ENCODE peak calls at places on chromosomes 11 and 22, in four cellular contexts. S is body of pancreas; Y is activated effector memory CD4-positive, alpha-beta T cell treated with Interleukin-2 at 50 U/mL for 16 hours; M is activated naive CD4-positive, alpha-beta T cell. L is an unnamed sample.

GRCh38 chr11:106424111-106424510 is 346.6 kb downstream of the AASDHPPT start:
- DNase-seq in S (no peak), M (no peak), Y (no peak), L (no peak)

GRCh38 chr11:9765320-9766101 is 101.6 kb downstream of the SWAP70 start:
- DNase-seq in M (no peak), Y (no peak), S (peak), L (no peak)

GRCh38 chr11:68448604-68449011 is 11.9 kb upstream of the PPP6R3 start:
- DNase-seq in Y (no peak), M (no peak), S (no peak), L (no peak)

GRCh38 chr11:110429614-110430266 is at the start of gene FDX1:
- DNase-seq in S (peak), Y (peak), M (peak), L (peak)

GRCh38 chr22:42091446-42091764 is 833 bp upstream of the NDUFA6 start:
- DNase-seq in M (no peak), Y (no peak), S (no peak), L (no peak)

GRCh38 chr22:30782613-30783012 is 87.9 kb downstream of the OSBP2 start:
- DNase-seq in S (no peak), Y (no peak), M (no peak), L (no peak)

GRCh38 chr22:30894371-30894740 is 74.2 kb downstream of the MORC2 start:
- DNase-seq in Y (no peak), S (no peak), M (no peak), L (no peak)

GRCh38 chr22:16608931-16609330 is 16.3 kb upstream of the CCT8L2 start:
- DNase-seq in S (no peak), Y (no peak), M (no peak), L (no peak)

GRCh38 chr22:39098576-39098975 is 1.5 kb downstream of the APOBEC3H start:
- DNase-seq in M (no peak), S (no peak), Y (no peak), L (no peak)

GRCh38 chr22:29031236-29031982 is 30.2 kb downstream of the C22orf31 start:
- DNase-seq in Y (no peak), S (peak), M (no peak), L (no peak)

GRCh38 chr11:69531717-69532088 is 50.2 kb downstream of the LINC01488 start:
- DNase-seq in Y (no peak), M (no peak), S (no peak), L (peak)

GRCh38 chr11:102560555-102561011 is 30.0 kb upstream of the MMP7 start:
- DNase-seq in M (no peak), S (no peak), Y (no peak), L (no peak)

GRCh38 chr22:48720662-48721393 is 1106.8 kb downstream of the BRD1 start:
- DNase-seq in Y (no peak), S (no peak), M (no peak), L (no peak)

GRCh38 chr11:60477035-60477445 is 15.5 kb upstream of the MS4A12 start:
- DNase-seq in S (no peak), M (no peak), Y (no peak), L (no peak)

GRCh38 chr11:73317373-73317772 is 9.3 kb downstream of the ARHGEF17 start:
- DNase-seq in S (no peak), Y (no peak), M (no peak), L (peak)

GRCh38 chr11:131759140-131759539 is 388.7 kb downstream of the NTM start:
- DNase-seq in M (no peak), Y (no peak), S (no peak), L (no peak)

GRCh38 chr11:126917531-126918204 is 82.9 kb downstream of the KIRREL3 start:
- DNase-seq in S (no peak), Y (no peak), M (no peak), L (no peak)

GRCh38 chr11:94193288-94193687 is 64.6 kb downstream of the PANX1 start:
- DNase-seq in Y (no peak), M (no peak), S (no peak), L (no peak)

GRCh38 chr11:19646308-19646707 is 66.3 kb upstream of the NAV2 start:
- DNase-seq in Y (no peak), S (no peak), M (no peak), L (no peak)

GRCh38 chr11:121795206-121795605 is 320.8 kb downstream of the BLID start:
- DNase-seq in Y (no peak), M (no peak), S (no peak), L (no peak)

GRCh38 chr11:10263929-10264328 is 30.1 kb downstream of the SBF2 start:
- DNase-seq in Y (no peak), M (no peak), S (no peak), L (no peak)

GRCh38 chr11:114284914-114285313 is 11.3 kb upstream of the NNMT start:
- DNase-seq in M (no peak), Y (no peak), S (no peak), L (no peak)

GRCh38 chr11:85965202-85965601 is 103.7 kb downstream of the PICALM start:
- DNase-seq in Y (no peak), M (no peak), S (no peak), L (no peak)

GRCh38 chr22:28703436-28703835 is 23.8 kb upstream of the TTC28 start:
- DNase-seq in S (no peak), M (no peak), Y (no peak), L (no peak)

GRCh38 chr11:12876988-12877387 is 132.1 kb upstream of the RASSF10 start:
- DNase-seq in S (no peak), Y (no peak), M (no peak), L (no peak)

GRCh38 chr11:105229257-105229656 is 89.7 kb upstream of the CARD18 start:
- DNase-seq in M (no peak), Y (no peak), S (no peak), L (no peak)

GRCh38 chr11:8262552-8263108 is 1.0 kb downstream of the LMO1 start:
- DNase-seq in S (peak), M (no peak), Y (no peak), L (no peak)

L was measured in breast epithelium.